ENCODE peak calls at places on chromosome 11, in nine cellular contexts. A is Calu3, N is lower lobe of right lung, W is GM10248, V is progenitor cell of endocrine pancreas, I is OCI-LY7, D is heart right ventricle, B is Peyer's patch, S is tibial nerve. C is an unnamed sample.

GRCh38 chr11:79040348-79040747 is 400.5 kb downstream of the TENM4 start:
- DNase-seq in A (no peak), N (no peak), W (no peak), V (no peak), I (no peak), D (no peak), B (no peak), S (no peak), C (no peak)

GRCh38 chr11:108975641-108976071 is 310.8 kb downstream of the DDX10 start:
- DNase-seq in A (no peak), N (no peak), W (no peak), V (no peak), I (no peak), D (peak), B (no peak), S (no peak), C (no peak)

GRCh38 chr11:16785520-16786128 is 47.2 kb downstream of the C11orf58 start:
- DNase-seq in A (peak), N (peak), W (peak), V (peak), I (peak), D (peak), B (no peak), S (peak), C (peak)

GRCh38 chr11:76149713-76150112 is 56.6 kb downstream of the WNT11 start:
- DNase-seq in A (no peak), N (no peak), W (no peak), V (no peak), I (no peak), D (no peak), B (peak), S (no peak), C (no peak)

GRCh38 chr11:90318651-90319050 is 95.8 kb upstream of the CHORDC1 start:
- DNase-seq in A (no peak), N (no peak), W (no peak), V (no peak), I (no peak), D (no peak), B (no peak), S (no peak), C (no peak)

GRCh38 chr11:66728760-66729385 is at the start of gene SPTBN2:
- DNase-seq in A (no peak), N (no peak), W (no peak), V (no peak), I (peak), D (no peak), B (no peak), S (no peak), C (no peak)

GRCh38 chr11:8917157-8917820 is 6.3 kb downstream of the AKIP1 start:
- DNase-seq in A (no peak), N (peak), W (no peak), V (no peak), I (no peak), D (no peak), B (no peak), S (no peak), C (no peak)

GRCh38 chr11:37967635-37968034 is 1369.6 kb upstream of the RAG2 start:
- DNase-seq in A (no peak), N (no peak), W (no peak), V (no peak), I (no peak), D (no peak), B (no peak), S (no peak), C (no peak)

GRCh38 chr11:94826415-94826814 is 58.3 kb downstream of the AMOTL1 start:
- DNase-seq in A (no peak), N (no peak), W (no peak), V (no peak), I (no peak), D (no peak), B (no peak), S (no peak), C (no peak)

DNA sequence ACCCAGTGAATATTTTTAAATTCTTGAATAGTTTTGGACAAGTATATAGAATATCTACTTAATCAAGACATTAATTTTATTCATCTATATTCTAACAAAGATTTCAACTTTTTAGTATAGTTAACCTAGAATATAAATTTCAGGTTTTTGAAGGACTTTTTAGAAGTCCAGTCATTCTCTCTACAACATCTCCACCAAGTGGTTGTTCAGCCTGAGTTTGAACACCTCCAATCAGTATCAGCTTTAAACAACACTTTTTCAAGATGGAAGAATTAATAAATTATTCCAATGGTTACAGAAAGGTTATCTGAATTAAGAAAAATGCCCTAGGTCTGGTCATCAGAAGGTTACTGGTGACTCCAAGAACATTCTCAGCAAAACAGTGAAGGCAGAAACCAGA is 31.8 kb downstream of the EIF3M start:
- DNase-seq in A (no peak), N (no peak), W (peak), V (no peak), I (no peak), D (no peak), B (no peak), S (no peak), C (peak)
- TF ChIP-seq CTCF in A (no peak), N (no peak), W (peak), V (peak), I (peak), D (no peak), B (no peak), S (no peak), C (peak)

GRCh38 chr11:59053387-59053786 is 32.7 kb upstream of the GLYATL1B start:
- DNase-seq in A (peak), N (peak), W (no peak), V (peak), I (peak), D (peak), B (peak), S (peak), C (no peak)
- TF ChIP-seq CTCF in A (peak), N (peak), W (peak), V (peak), I (peak), D (peak), B (peak), S (peak), C (peak)

DNA sequence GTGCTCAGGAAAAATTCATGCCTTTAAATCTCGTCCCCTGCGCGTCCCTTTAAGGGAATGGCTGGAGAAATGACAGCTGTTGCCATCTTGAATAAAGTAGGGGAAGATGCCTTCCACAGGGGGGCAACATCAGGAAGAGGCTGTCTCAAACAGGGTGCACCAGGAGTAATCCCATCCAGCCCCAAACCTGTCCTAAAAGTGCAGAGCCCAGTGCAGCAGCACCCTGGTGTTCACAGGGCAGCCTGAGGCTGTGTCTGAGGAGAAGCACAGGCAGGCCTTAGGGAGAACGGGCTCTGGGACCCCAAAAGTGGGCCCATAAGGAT is 10.8 kb upstream of the C11orf96 start:
- DNase-seq in A (no peak), N (no peak), W (peak), V (no peak), I (no peak), D (no peak), B (no peak), S (no peak), C (no peak)
- TF ChIP-seq CTCF in A (no peak), N (no peak), W (no peak), V (no peak), I (no peak), D (peak), B (no peak), S (no peak), C (no peak)

GRCh38 chr11:132300283-132300682 is 929.9 kb downstream of the NTM start:
- DNase-seq in A (no peak), N (no peak), W (no peak), V (no peak), I (no peak), D (no peak), B (no peak), S (no peak), C (no peak)
- TF ChIP-seq CTCF in A (no peak), N (no peak), W (peak), V (peak), I (peak), D (no peak), B (no peak), S (no peak), C (peak)

GRCh38 chr11:130241697-130242096 is 73.0 kb downstream of the ZBTB44 start:
- DNase-seq in A (no peak), N (no peak), W (no peak), V (no peak), I (no peak), D (no peak), B (no peak), S (no peak), C (no peak)
- TF ChIP-seq CTCF in A (no peak), N (no peak), W (no peak), V (no peak), I (peak), D (no peak), B (no peak), S (no peak), C (no peak)